ENCODE peak calls at places on chromosomes 7 and 10, in eight cellular contexts. W is neural progenitor cell, B is A549, N is IMR-90, T is suprapubic skin, I is endodermal cell, O is left lung, X is heart left ventricle. L is an unnamed sample.

GRCh38 chr7:36862685-36863375 is 138.5 kb upstream of the AOAH start:
- DNase-seq in W (no peak), B (no peak), N (no peak), T (no peak), I (no peak), O (no peak), X (no peak), L (no peak)

GRCh38 chr7:43763183-43763582 is 4.7 kb downstream of the BLVRA start:
- DNase-seq in W (peak), B (no peak), N (no peak), T (no peak), I (peak), O (no peak), X (no peak), L (no peak)

GRCh38 chr10:103652599-103653281 is 159.2 kb downstream of the NEURL1 start:
- DNase-seq in W (no peak), B (no peak), N (no peak), T (no peak), I (no peak), O (no peak), X (no peak), L (no peak)

GRCh38 chr7:151396328-151396970 is 13.4 kb downstream of the WDR86 start:
- DNase-seq in W (no peak), B (no peak), N (no peak), T (no peak), I (no peak), O (no peak), X (no peak), L (no peak)

GRCh38 chr10:114347191-114347739 is 57.0 kb downstream of the AFAP1L2 start:
- DNase-seq in W (no peak), B (no peak), N (no peak), T (no peak), I (no peak), O (no peak), X (no peak), L (no peak)

GRCh38 chr7:44565097-44565794 is 8.5 kb downstream of the DDX56 start:
- DNase-seq in W (peak), B (peak), N (peak), T (no peak), I (peak), O (peak), X (peak), L (no peak)

GRCh38 chr7:115941703-115942268 is 88.8 kb downstream of the TFEC start:
- DNase-seq in W (no peak), B (no peak), N (peak), T (no peak), I (no peak), O (no peak), X (no peak), L (no peak)

GRCh38 chr10:74556072-74556705 is 270.2 kb upstream of the KAT6B start:
- DNase-seq in W (no peak), B (no peak), N (no peak), T (no peak), I (no peak), O (no peak), X (no peak), L (no peak)

GRCh38 chr7:47087866-47088265 is 494.0 kb downstream of the TNS3 start:
- DNase-seq in W (no peak), B (no peak), N (peak), T (no peak), I (no peak), O (no peak), X (no peak), L (no peak)

GRCh38 chr10:122630526-122630925 is 69.1 kb downstream of the C10orf120 start:
- DNase-seq in W (no peak), B (no peak), N (no peak), T (peak), I (peak), O (no peak), X (no peak), L (no peak)

GRCh38 chr10:68301790-68302502 is 29.9 kb upstream of the HNRNPH3 start:
- DNase-seq in W (peak), B (peak), N (peak), T (no peak), I (no peak), O (no peak), X (no peak), L (peak)

GRCh38 chr10:23643396-23643795 is 204.5 kb downstream of the OTUD1 start:
- DNase-seq in W (no peak), B (no peak), N (no peak), T (no peak), I (no peak), O (peak), X (peak), L (no peak)

GRCh38 chr10:112189465-112189864 is 5.9 kb upstream of the GPAM start:
- DNase-seq in W (no peak), B (no peak), N (no peak), T (no peak), I (no peak), O (no peak), X (no peak), L (no peak)

GRCh38 chr10:114413398-114413797 is 9.1 kb upstream of the AFAP1L2 start:
- DNase-seq in W (no peak), B (peak), N (no peak), T (no peak), I (no peak), O (peak), X (peak), L (no peak)

GRCh38 chr10:109203616-109204375 is 719.5 kb downstream of the XPNPEP1 start:
- DNase-seq in W (no peak), B (no peak), N (peak), T (no peak), I (no peak), O (no peak), X (no peak), L (no peak)

GRCh38 chr7:118974836-118975235 is 750.3 kb downstream of the ANKRD7 start:
- DNase-seq in W (no peak), B (no peak), N (peak), T (no peak), I (no peak), O (no peak), X (no peak), L (no peak)

GRCh38 chr10:124732931-124733536 is 11.1 kb downstream of the FAM53B start:
- DNase-seq in W (no peak), B (no peak), N (peak), T (peak), I (peak), O (peak), X (peak), L (no peak)

DNA sequence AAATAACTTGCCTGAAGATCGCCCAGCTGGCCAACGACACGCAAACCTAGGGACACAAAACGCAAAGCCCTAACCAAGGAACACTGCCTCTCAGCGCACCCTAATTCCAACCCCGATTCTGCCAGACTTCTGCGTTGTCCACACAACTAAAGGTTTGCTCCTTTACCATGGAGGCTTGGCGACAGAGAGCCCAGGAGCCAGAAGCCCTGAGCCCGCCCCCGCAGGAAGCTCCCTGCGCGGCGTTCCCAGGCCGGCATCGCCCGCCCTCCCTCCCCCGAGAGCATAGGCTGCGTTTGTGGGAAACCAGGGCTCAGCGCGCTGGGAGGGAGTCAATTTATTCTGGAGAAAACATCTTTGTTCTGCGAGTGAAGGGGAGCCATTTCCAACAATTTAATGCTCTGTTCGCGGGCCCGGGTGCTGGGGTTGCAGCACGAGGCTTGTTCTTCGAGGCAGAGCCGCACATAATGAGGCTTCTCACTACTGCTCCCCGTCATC is 103.9 kb downstream of the GRID1 start:
- DNase-seq in W (peak), B (no peak), N (no peak), T (peak), I (peak), O (no peak), X (no peak), L (no peak)
- H3K27ac ChIP-seq in W (no peak), B (no peak), N (no peak), T (no peak), I (no peak), O (no peak), X (no peak), L (no peak)

GRCh38 chr7:49322476-49322875 is 398.1 kb downstream of the CDC14C start:
- DNase-seq in W (no peak), B (no peak), N (no peak), T (no peak), I (no peak), O (no peak), X (no peak), L (no peak)
- H3K4me3 ChIP-seq in W (no peak), B (no peak), N (no peak), T (no peak), I (no peak), O (no peak), X (no peak), L (no peak)

GRCh38 chr7:132321387-132321786 is 254.9 kb downstream of the PLXNA4 start:
- DNase-seq in W (peak), B (no peak), N (no peak), T (no peak), I (no peak), O (no peak), X (no peak), L (no peak)
- TF ChIP-seq CTCF in W (peak), B (no peak), N (no peak), T (no peak), I (peak), O (no peak), X (peak), L (no peak)

GRCh38 chr7:139667377-139667776 is 110.4 kb downstream of the HIPK2 start:
- DNase-seq in W (no peak), B (no peak), N (no peak), T (no peak), I (no peak), O (no peak), X (no peak), L (no peak)
- H3K27ac ChIP-seq in W (no peak), B (no peak), N (no peak), T (no peak), I (no peak), O (no peak), X (no peak), L (no peak)

GRCh38 chr10:3538291-3538849 is 246.6 kb downstream of the KLF6 start:
- DNase-seq in W (no peak), B (no peak), N (no peak), T (no peak), I (no peak), O (no peak), X (no peak), L (no peak)
- H3K4me3 ChIP-seq in W (no peak), B (no peak), N (no peak), T (no peak), I (no peak), O (no peak), X (no peak), L (no peak)

DNA sequence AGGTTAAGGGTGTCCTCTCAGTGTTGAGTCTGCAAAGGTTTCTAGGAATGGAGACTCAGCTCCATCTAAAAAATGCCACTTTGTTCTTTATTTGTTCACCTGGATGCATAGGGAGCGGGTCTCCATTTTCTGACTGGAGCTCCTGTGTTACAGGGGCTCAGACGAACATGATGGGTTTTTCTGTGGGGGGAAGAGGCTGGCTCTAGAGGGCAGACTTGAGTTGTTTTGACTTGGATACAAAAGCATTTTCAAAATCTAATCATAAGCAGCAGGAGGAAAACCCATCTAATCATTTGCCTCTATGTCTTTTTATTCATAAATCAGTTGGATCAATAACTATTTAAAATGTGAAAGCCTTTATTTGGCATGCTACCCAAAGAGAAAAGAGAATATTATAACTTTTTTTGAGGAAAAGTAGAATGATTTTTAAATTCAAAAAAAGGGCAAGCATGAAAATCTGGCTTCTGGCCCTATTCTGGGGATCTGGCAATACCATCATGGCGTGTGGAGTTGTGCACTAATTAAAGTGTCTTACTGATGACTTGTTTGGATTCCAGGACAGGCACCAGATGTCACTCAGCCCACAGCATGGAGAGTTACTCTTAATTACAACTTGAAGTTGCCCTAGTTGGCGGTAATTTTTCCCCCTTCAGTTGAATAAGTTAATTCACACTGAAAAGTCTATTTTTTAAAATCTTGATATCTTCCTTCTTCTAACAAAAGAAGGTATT is 594.9 kb downstream of the REEP3 start:
- DNase-seq in W (peak), B (peak), N (no peak), T (no peak), I (peak), O (no peak), X (no peak), L (no peak)
- TF ChIP-seq CTCF in W (peak), B (peak), N (peak), T (no peak), I (peak), O (peak), X (peak), L (peak)

GRCh38 chr10:100930368-100930767 is 17.6 kb downstream of the SLF2 start:
- DNase-seq in W (no peak), B (peak), N (peak), T (no peak), I (no peak), O (no peak), X (no peak), L (no peak)
- H3K27ac ChIP-seq in W (no peak), B (no peak), N (no peak), T (no peak), I (no peak), O (no peak), X (no peak), L (no peak)

DNA sequence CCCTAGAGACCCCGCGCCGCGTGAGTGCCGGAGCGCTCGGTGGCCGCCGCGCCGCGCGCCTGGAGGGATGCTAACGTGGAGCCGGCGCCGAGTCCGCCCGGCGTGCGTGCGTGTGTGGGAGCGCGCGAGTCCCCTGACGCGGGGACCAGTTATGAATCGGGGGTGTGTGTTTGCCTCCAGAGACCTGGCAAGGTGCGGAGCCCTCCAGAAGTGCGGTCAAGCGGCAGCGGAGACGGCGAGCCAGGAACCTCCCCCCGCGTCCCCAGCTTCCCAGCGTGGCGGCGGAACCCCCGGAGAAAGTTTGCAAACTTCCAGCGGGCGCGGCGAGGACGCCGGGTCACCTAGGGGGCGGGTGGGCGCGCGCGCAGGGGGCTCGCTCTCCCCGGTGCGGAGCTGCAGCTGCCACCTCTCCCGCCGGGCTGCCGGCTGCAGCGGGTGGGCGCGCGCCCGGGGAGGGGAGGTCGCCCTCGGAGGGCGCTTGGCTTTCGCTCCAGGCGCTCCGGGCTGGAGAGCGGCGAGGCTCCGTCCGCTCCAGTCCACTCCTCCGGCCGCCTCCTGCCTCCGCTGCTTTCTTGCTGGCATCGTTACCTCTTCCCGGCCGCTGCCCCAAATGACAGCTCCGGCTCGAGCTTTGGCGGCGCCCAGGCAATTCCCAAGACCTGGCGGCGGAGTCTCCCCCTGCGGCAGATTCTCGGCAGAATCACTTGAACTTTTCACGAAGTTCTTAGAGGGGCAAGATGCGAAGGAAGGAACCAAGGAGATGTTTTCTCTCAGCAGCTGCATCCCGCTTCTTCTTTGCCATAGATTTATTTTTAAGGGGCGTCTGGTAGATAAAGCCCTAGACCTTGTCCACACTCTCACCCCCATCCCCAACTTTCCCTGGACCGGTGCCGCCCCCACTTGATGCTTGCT is 2.3 kb upstream of the CREB5 start:
- DNase-seq in W (peak), B (peak), N (peak), T (peak), I (peak), O (peak), X (peak), L (no peak)
- H3K4me3 ChIP-seq in W (peak), B (peak), N (peak), T (peak), I (peak), O (peak), X (peak), L (peak)

DNA sequence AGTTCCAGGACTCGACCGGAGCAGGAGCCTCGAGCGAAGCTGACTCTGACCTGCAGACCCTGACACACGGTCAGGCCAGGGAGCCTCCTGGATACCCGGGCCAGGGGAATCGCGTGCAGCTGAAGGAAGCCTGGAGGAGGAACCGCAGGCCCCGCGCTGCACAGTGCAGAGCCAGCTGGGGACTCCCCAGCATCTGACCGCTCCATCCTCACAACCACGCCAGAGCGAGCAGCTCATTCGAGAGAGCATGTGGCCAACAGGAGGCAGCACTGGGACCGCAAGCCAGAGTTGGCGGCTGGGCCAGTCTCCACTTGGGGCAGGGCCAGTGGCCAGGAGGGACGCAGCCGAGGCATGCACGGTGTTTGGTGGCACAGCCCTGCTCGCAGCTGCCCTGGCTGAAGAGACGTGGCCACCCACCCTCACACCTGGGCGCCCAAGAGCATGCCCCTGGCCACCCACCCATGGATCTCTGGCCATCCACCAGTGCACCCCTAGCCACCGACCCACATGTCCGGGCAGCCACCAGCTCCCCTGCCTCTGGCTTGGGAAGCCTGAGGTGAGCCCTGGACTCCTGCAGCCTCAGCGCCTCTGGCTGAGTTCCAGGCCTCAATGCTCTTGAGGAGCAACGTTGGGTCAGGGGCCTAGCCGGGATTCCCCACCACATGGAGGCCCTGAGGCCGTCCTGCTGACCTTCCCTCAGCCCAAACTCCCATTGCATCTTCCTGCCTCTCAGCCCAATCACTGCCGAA is 213.9 kb downstream of the ELFN1 start:
- DNase-seq in W (peak), B (no peak), N (no peak), T (no peak), I (peak), O (no peak), X (no peak), L (no peak)
- TF ChIP-seq CTCF in W (peak), B (no peak), N (no peak), T (no peak), I (peak), O (no peak), X (no peak), L (no peak)

DNA sequence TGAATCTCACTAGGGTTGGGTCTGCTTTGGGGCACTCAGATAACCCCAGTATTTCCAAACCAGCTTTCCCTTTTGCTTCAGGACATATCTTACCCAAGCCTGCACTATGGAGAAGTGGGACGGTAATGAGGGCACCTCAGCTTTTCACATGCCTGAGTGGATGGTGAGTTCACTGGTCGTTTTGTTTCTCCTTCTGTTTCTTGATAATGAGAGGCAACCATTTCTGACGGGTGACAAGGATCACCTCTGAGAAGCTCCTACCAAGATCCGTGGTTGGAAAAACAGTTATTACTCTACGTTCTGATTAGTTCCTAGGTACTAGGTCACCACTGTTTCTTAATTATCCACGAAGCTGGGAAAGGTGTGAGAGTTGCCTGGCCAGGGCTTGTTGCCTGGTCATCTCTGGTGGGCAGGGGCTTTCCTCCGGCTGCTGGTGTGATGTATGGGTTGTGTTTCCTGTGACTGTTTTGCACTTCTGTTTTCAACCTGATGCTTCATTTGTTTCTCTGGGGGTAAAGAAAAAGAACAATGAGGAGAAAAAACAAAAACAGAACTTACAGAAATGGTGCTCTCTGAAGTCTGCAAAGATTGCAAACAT is 65.7 kb upstream of the STRIP2 start:
- DNase-seq in W (no peak), B (no peak), N (no peak), T (no peak), I (peak), O (no peak), X (no peak), L (no peak)
- H3K27ac ChIP-seq in W (no peak), B (peak), N (no peak), T (no peak), I (no peak), O (peak), X (no peak), L (no peak)